ENCODE peak calls at places on chromosomes 6 and 20, in eight cellular contexts. One of them, this sample, is unnamed.

GRCh38 chr6:107846262-107846795 is 22.2 kb upstream of the SCML4 start:
- DNase-seq in sigmoid colon: no peak
- DNase-seq in GM23338: no peak
- DNase-seq in K562: no peak
- DNase-seq in breast epithelium: no peak
- DNase-seq in transverse colon: no peak
- DNase-seq in Panc1: no peak
- DNase-seq in HepG2: no peak
- DNase-seq in this sample: no peak

GRCh38 chr6:130293800-130294199 is 71.0 kb upstream of the SAMD3 start:
- DNase-seq in sigmoid colon: no peak
- DNase-seq in breast epithelium: no peak
- DNase-seq in transverse colon: peak
- DNase-seq in GM23338: peak
- DNase-seq in Panc1: peak
- DNase-seq in HepG2: peak
- DNase-seq in K562: peak
- DNase-seq in this sample: peak

GRCh38 chr20:58344741-58345140 is 35.2 kb downstream of the RAB22A start:
- DNase-seq in breast epithelium: no peak
- DNase-seq in sigmoid colon: no peak
- DNase-seq in K562: no peak
- DNase-seq in transverse colon: no peak
- DNase-seq in HepG2: no peak
- DNase-seq in Panc1: no peak
- DNase-seq in GM23338: no peak
- DNase-seq in this sample: no peak

GRCh38 chr6:79810153-79810806 is 137.1 kb downstream of the ELOVL4 start:
- DNase-seq in HepG2: no peak
- DNase-seq in Panc1: no peak
- DNase-seq in transverse colon: no peak
- DNase-seq in GM23338: peak
- DNase-seq in K562: no peak
- DNase-seq in sigmoid colon: no peak
- DNase-seq in breast epithelium: no peak
- DNase-seq in this sample: no peak

GRCh38 chr6:157904999-157905398 is 76.7 kb upstream of the SYNJ2 start:
- DNase-seq in GM23338: peak
- DNase-seq in transverse colon: no peak
- DNase-seq in Panc1: no peak
- DNase-seq in K562: no peak
- DNase-seq in breast epithelium: no peak
- DNase-seq in sigmoid colon: no peak
- DNase-seq in HepG2: no peak
- DNase-seq in this sample: no peak

GRCh38 chr6:14276667-14277404 is 159.3 kb downstream of the CD83 start:
- DNase-seq in Panc1: no peak
- DNase-seq in breast epithelium: no peak
- DNase-seq in transverse colon: no peak
- DNase-seq in K562: no peak
- DNase-seq in HepG2: no peak
- DNase-seq in sigmoid colon: no peak
- DNase-seq in GM23338: no peak
- DNase-seq in this sample: no peak

GRCh38 chr20:38725458-38725958 is 1.2 kb downstream of the SLC32A1 start:
- DNase-seq in transverse colon: no peak
- DNase-seq in GM23338: no peak
- DNase-seq in Panc1: no peak
- DNase-seq in HepG2: no peak
- DNase-seq in K562: no peak
- DNase-seq in sigmoid colon: no peak
- DNase-seq in breast epithelium: no peak
- DNase-seq in this sample: no peak

GRCh38 chr20:17568972-17569471 is 853 bp upstream of the DSTN start:
- DNase-seq in Panc1: peak
- DNase-seq in breast epithelium: peak
- DNase-seq in transverse colon: peak
- DNase-seq in sigmoid colon: peak
- DNase-seq in K562: peak
- DNase-seq in GM23338: peak
- DNase-seq in HepG2: peak
- DNase-seq in this sample: peak

GRCh38 chr6:72822691-72823090 is 200.8 kb downstream of the KCNQ5 start:
- DNase-seq in transverse colon: no peak
- DNase-seq in GM23338: peak
- DNase-seq in breast epithelium: no peak
- DNase-seq in sigmoid colon: no peak
- DNase-seq in K562: no peak
- DNase-seq in HepG2: no peak
- DNase-seq in Panc1: no peak
- DNase-seq in this sample: no peak

GRCh38 chr6:84065718-84066290 is 32.2 kb downstream of the MRAP2 start:
- DNase-seq in transverse colon: no peak
- DNase-seq in breast epithelium: no peak
- DNase-seq in Panc1: no peak
- DNase-seq in K562: no peak
- DNase-seq in HepG2: no peak
- DNase-seq in GM23338: no peak
- DNase-seq in sigmoid colon: no peak
- DNase-seq in this sample: peak

GRCh38 chr20:48285656-48286055 is 500.4 kb upstream of the SULF2 start:
- DNase-seq in transverse colon: no peak
- DNase-seq in sigmoid colon: no peak
- DNase-seq in GM23338: no peak
- DNase-seq in breast epithelium: no peak
- DNase-seq in HepG2: peak
- DNase-seq in Panc1: no peak
- DNase-seq in K562: no peak
- DNase-seq in this sample: no peak

GRCh38 chr6:136226674-136227377 is 23.3 kb downstream of the MTFR2 start:
- DNase-seq in HepG2: peak
- DNase-seq in sigmoid colon: no peak
- DNase-seq in transverse colon: no peak
- DNase-seq in K562: peak
- DNase-seq in breast epithelium: no peak
- DNase-seq in Panc1: no peak
- DNase-seq in GM23338: no peak
- DNase-seq in this sample: no peak

GRCh38 chr6:167475947-167476346 is 151.1 kb downstream of the TTLL2 start:
- DNase-seq in breast epithelium: no peak
- DNase-seq in K562: no peak
- DNase-seq in Panc1: no peak
- DNase-seq in sigmoid colon: no peak
- DNase-seq in HepG2: no peak
- DNase-seq in GM23338: peak
- DNase-seq in transverse colon: no peak
- DNase-seq in this sample: no peak

GRCh38 chr6:53651149-53651763 is 14.3 kb downstream of the KLHL31 start:
- DNase-seq in HepG2: peak
- DNase-seq in sigmoid colon: peak
- DNase-seq in K562: peak
- DNase-seq in breast epithelium: peak
- DNase-seq in Panc1: peak
- DNase-seq in transverse colon: peak
- DNase-seq in GM23338: peak
- DNase-seq in this sample: peak

GRCh38 chr6:53647437-53648094 is 18.0 kb downstream of the KLHL31 start:
- DNase-seq in K562: no peak
- DNase-seq in sigmoid colon: no peak
- DNase-seq in breast epithelium: no peak
- DNase-seq in HepG2: no peak
- DNase-seq in Panc1: peak
- DNase-seq in GM23338: no peak
- DNase-seq in transverse colon: peak
- DNase-seq in this sample: no peak

GRCh38 chr6:53648571-53648970 is 17.0 kb downstream of the KLHL31 start:
- DNase-seq in HepG2: no peak
- DNase-seq in transverse colon: no peak
- DNase-seq in GM23338: no peak
- DNase-seq in sigmoid colon: no peak
- DNase-seq in K562: no peak
- DNase-seq in Panc1: no peak
- DNase-seq in breast epithelium: no peak
- DNase-seq in this sample: no peak

GRCh38 chr6:53654745-53655240 is 10.8 kb downstream of the KLHL31 start:
- DNase-seq in GM23338: no peak
- DNase-seq in Panc1: no peak
- DNase-seq in transverse colon: no peak
- DNase-seq in sigmoid colon: no peak
- DNase-seq in HepG2: no peak
- DNase-seq in breast epithelium: no peak
- DNase-seq in K562: no peak
- DNase-seq in this sample: no peak

GRCh38 chr6:53651764-53652401 is 13.7 kb downstream of the KLHL31 start:
- DNase-seq in breast epithelium: peak
- DNase-seq in K562: no peak
- DNase-seq in sigmoid colon: peak
- DNase-seq in HepG2: peak
- DNase-seq in transverse colon: peak
- DNase-seq in GM23338: peak
- DNase-seq in Panc1: peak
- DNase-seq in this sample: peak
- TF ChIP-seq POLR2AphosphoS5 in breast epithelium: peak
- TF ChIP-seq POLR2AphosphoS5 in K562: no peak
- TF ChIP-seq POLR2AphosphoS5 in sigmoid colon: no peak
- TF ChIP-seq POLR2AphosphoS5 in HepG2: peak
- TF ChIP-seq POLR2AphosphoS5 in transverse colon: peak
- TF ChIP-seq POLR2AphosphoS5 in GM23338: peak
- TF ChIP-seq POLR2AphosphoS5 in Panc1: no peak
- TF ChIP-seq POLR2AphosphoS5 in this sample: peak

GRCh38 chr6:75204222-75204958 is 1.5 kb downstream of the COL12A1 start:
- DNase-seq in breast epithelium: peak
- DNase-seq in Panc1: no peak
- DNase-seq in GM23338: peak
- DNase-seq in HepG2: peak
- DNase-seq in transverse colon: peak
- DNase-seq in K562: peak
- DNase-seq in sigmoid colon: peak
- DNase-seq in this sample: peak

GRCh38 chr6:75204959-75205775 is 686 bp downstream of the COL12A1 start:
- DNase-seq in K562: no peak
- DNase-seq in breast epithelium: peak
- DNase-seq in transverse colon: peak
- DNase-seq in Panc1: no peak
- DNase-seq in GM23338: peak
- DNase-seq in HepG2: no peak
- DNase-seq in sigmoid colon: peak
- DNase-seq in this sample: no peak

GRCh38 chr6:75205776-75206334 is at the start of gene COL12A1:
- DNase-seq in GM23338: peak
- DNase-seq in HepG2: no peak
- DNase-seq in transverse colon: peak
- DNase-seq in Panc1: no peak
- DNase-seq in sigmoid colon: peak
- DNase-seq in K562: no peak
- DNase-seq in breast epithelium: peak
- DNase-seq in this sample: peak

GRCh38 chr6:75207211-75207984 is 1.5 kb upstream of the COL12A1 start:
- DNase-seq in sigmoid colon: peak
- DNase-seq in K562: no peak
- DNase-seq in GM23338: peak
- DNase-seq in Panc1: no peak
- DNase-seq in breast epithelium: no peak
- DNase-seq in HepG2: no peak
- DNase-seq in transverse colon: no peak
- DNase-seq in this sample: no peak

DNA sequence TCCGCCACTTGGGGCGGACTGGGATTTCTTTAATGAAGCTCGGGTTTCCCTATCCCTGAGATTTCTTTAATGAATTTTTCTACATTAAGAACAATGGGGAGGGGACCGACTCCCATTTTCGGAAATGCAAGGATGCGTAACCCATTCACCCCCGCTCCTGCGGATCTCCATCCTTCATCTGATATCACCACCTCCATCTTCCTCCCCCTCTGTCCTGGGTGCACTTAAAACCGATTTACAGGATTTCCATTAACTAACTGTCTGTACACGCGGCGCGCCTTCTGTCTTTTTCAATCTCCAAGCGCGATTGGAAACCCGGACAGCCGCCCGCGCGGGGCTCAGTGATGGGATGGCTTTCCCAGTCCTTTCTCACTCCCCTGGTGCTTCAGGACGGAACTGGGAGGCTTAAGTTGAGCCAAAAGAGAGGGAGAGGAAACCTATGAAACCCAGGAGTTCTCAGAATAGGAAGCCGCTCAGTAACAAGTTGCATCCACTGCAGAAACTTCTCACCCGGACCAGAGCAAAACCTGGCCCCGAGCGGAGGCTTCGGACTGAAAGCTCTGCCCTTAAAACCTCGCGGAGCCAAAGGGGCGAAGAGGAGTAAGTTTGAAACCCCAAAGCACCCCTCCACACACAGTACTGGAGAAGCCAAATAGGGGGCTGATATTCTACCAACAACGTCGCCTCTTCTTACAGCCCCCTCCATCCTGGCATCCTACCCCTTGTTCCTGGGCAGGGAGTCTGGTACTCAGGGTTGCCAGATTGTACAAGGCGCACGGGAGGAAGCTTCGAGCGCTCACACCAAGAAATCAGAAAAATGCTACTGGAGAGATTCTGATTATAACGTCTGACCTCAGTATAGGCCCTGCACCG is 721 bp upstream of the COL12A1 start:
- DNase-seq in transverse colon: no peak
- DNase-seq in GM23338: peak
- DNase-seq in K562: no peak
- DNase-seq in sigmoid colon: peak
- DNase-seq in HepG2: no peak
- DNase-seq in Panc1: no peak
- DNase-seq in breast epithelium: no peak
- DNase-seq in this sample: no peak
- H3K4me3 ChIP-seq in transverse colon: peak
- H3K4me3 ChIP-seq in GM23338: peak
- H3K4me3 ChIP-seq in K562: no peak
- H3K4me3 ChIP-seq in sigmoid colon: peak
- H3K4me3 ChIP-seq in HepG2: no peak
- H3K4me3 ChIP-seq in Panc1: peak
- H3K4me3 ChIP-seq in breast epithelium: peak
- H3K4me3 ChIP-seq in this sample: peak

GRCh38 chr20:36881331-36881730 is 5.4 kb downstream of the TLDC2 start:
- DNase-seq in K562: no peak
- DNase-seq in GM23338: no peak
- DNase-seq in Panc1: no peak
- DNase-seq in breast epithelium: no peak
- DNase-seq in transverse colon: no peak
- DNase-seq in HepG2: no peak
- DNase-seq in sigmoid colon: no peak
- DNase-seq in this sample: no peak
- TF ChIP-seq POLR2AphosphoS5 in K562: no peak
- TF ChIP-seq POLR2AphosphoS5 in GM23338: no peak
- TF ChIP-seq POLR2AphosphoS5 in Panc1: no peak
- TF ChIP-seq POLR2AphosphoS5 in breast epithelium: no peak
- TF ChIP-seq POLR2AphosphoS5 in transverse colon: no peak
- TF ChIP-seq POLR2AphosphoS5 in HepG2: no peak
- TF ChIP-seq POLR2AphosphoS5 in sigmoid colon: no peak
- TF ChIP-seq POLR2AphosphoS5 in this sample: no peak

DNA sequence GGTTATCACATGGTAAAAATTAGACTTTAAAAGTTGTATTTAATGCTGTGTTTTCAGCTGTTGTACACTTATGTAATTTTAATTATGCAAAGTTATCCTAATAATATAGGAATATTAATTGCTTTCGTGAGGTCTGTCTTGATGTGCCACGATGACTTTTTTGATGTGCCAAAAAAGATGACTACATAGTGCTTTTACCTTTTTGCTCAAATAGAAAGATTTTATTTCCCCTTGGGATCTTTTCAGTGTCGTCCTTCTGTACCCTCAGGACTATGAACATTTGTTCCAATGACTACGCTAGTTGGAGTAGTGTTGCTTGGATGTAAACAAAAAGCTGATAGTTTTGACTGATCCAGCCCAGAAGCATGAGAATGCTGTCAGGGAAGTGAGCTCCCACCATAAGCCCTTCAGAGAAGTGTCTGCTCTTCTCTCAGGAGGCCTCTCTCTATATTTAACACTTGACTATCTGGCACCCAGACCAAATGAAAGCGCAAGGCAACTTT is 1.2 kb upstream of the CD164 start:
- DNase-seq in GM23338: no peak
- DNase-seq in K562: no peak
- DNase-seq in HepG2: peak
- DNase-seq in transverse colon: no peak
- DNase-seq in sigmoid colon: no peak
- DNase-seq in Panc1: no peak
- DNase-seq in breast epithelium: no peak
- DNase-seq in this sample: no peak
- H3K4me3 ChIP-seq in GM23338: peak
- H3K4me3 ChIP-seq in K562: peak
- H3K4me3 ChIP-seq in HepG2: peak
- H3K4me3 ChIP-seq in transverse colon: peak
- H3K4me3 ChIP-seq in sigmoid colon: peak
- H3K4me3 ChIP-seq in Panc1: peak
- H3K4me3 ChIP-seq in breast epithelium: peak
- H3K4me3 ChIP-seq in this sample: peak

This sample was measured in prostate gland.